ENCODE peak calls at places on chromosomes 16 and 17, in four cellular contexts. E, B, V and P are unnamed samples.

GRCh38 chr16:83744521-83744981 is 63.2 kb upstream of the HSBP1 start:
- DNase-seq in V (no peak), E (no peak), B (no peak), P (no peak)

GRCh38 chr17:80092959-80093358 is 8.4 kb upstream of the GAA start:
- DNase-seq in V (no peak), B (no peak), E (no peak), P (no peak)

GRCh38 chr17:28963841-28964240 is 12.5 kb upstream of the PHF12 start:
- DNase-seq in E (no peak), V (no peak), B (no peak), P (no peak)

GRCh38 chr16:6189216-6189615 is 1091.6 kb upstream of the EEF2KMT start:
- DNase-seq in B (no peak), V (no peak), E (no peak), P (no peak)

GRCh38 chr17:66952031-66952524 is 12.4 kb upstream of the CACNG4 start:
- DNase-seq in V (no peak), B (no peak), E (peak; percentile 92), P (no peak)

GRCh38 chr17:8326591-8327583 is 12.8 kb upstream of the ODF4 start:
- DNase-seq in V (no peak), E (no peak), B (no peak), P (no peak)

GRCh38 chr16:27431773-27432599 is 30.0 kb downstream of the IL21R start:
- DNase-seq in E (no peak), B (no peak), V (no peak), P (peak; percentile 53)

GRCh38 chr17:61532818-61533217 is 58.2 kb downstream of the NACA2 start:
- DNase-seq in E (no peak), V (no peak), B (no peak), P (no peak)

GRCh38 chr16:28475221-28475620 is 3.1 kb upstream of the NPIPB7 start:
- DNase-seq in E (no peak), V (no peak), B (no peak), P (no peak)

GRCh38 chr17:57707892-57708291 is 37.2 kb downstream of the CCDC182 start:
- DNase-seq in E (no peak), V (no peak), B (no peak), P (peak; percentile 91)

GRCh38 chr17:63369233-63369632 is 76.9 kb downstream of the CYB561 start:
- DNase-seq in E (no peak), B (no peak), V (no peak), P (no peak)

GRCh38 chr16:71867934-71868333 is 16.0 kb downstream of the ZNF821 start:
- DNase-seq in V (no peak), E (no peak), B (no peak), P (no peak)

GRCh38 chr16:83967838-83968482 is at the start of gene NECAB2:
- DNase-seq in V (peak; percentile 4), B (no peak), E (no peak), P (no peak)

GRCh38 chr16:71628810-71629209 is 2.8 kb downstream of the MARVELD3 start:
- DNase-seq in B (no peak), V (no peak), E (no peak), P (no peak)

GRCh38 chr16:87562201-87562600 is 40.1 kb upstream of the JPH3 start:
- DNase-seq in E (no peak), B (no peak), V (no peak), P (no peak)

GRCh38 chr16:1531638-1531910 is 1.9 kb upstream of the TMEM204 start:
- DNase-seq in B (no peak), E (no peak), V (no peak), P (no peak)

GRCh38 chr16:26396511-26397235 is 670.1 kb upstream of the C16orf82 start:
- DNase-seq in B (no peak), E (no peak), V (no peak), P (no peak)

GRCh38 chr17:67617304-67617899 is 100.3 kb upstream of the NOL11 start:
- DNase-seq in V (no peak), E (no peak), B (no peak), P (no peak)

DNA sequence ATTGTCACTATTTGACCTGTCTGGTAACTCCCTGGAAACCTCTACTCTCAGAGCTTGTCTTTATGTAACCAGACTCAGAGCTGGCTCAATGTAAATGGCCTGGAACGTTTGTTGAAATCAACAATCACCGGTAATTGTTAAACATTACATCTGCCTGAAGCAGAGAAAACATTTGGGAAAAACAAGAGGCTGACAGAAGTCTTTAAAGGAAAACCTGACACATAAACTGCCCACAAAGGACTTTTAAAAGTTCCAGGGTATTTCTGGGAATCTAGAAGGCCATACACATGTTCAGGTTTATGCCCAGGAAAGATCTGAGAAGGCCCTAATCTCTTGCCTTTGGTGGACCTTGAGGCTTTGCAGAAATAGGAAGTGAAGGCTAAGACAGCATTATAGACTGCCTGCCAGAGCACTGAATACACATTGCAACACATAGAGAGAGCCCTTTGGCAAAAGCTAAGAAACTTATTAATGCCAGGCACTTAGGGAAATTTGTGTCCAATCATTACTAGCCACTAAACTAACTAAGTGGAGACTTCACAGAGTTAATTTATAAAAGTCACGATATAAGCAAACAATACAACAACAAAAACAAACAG is 70.5 kb downstream of the MMD start:
- DNase-seq in E (no peak), V (peak; percentile 9), B (no peak), P (no peak)
- H3K4me1 ChIP-seq in E (peaks cover 4% of the 10 kb centered on the region), V (no peaks in the 10 kb centered on the region), B (no peaks in the 10 kb centered on the region), P (no peaks in the 10 kb centered on the region)

GRCh38 chr16:85227924-85228462 is 115.7 kb upstream of the CIBAR2 start:
- DNase-seq in E (no peak), V (no peak), B (no peak), P (no peak)
- TF ChIP-seq CTCF in E (no peak), V (no peak), B (no peak), P (no peak)

GRCh38 chr17:78122221-78122990 is 6.1 kb downstream of the TMC6 start:
- DNase-seq in B (no peak), V (no peak), E (no peak), P (no peak)

GRCh38 chr17:78118801-78119241 is 9.7 kb downstream of the TMC6 start:
- DNase-seq in E (no peak), B (no peak), V (no peak), P (no peak)

GRCh38 chr17:78121801-78122220 is 6.7 kb downstream of the TMC6 start:
- DNase-seq in V (no peak), B (no peak), E (no peak), P (no peak)

GRCh38 chr17:78120971-78121800 is 7.4 kb downstream of the TMC6 start:
- DNase-seq in B (no peak), V (peak; percentile 53), E (no peak), P (no peak)

GRCh38 chr17:78120537-78120936 is 8.0 kb downstream of the TMC6 start:
- DNase-seq in V (no peak), B (no peak), E (no peak), P (no peak)
- H3K4me1 ChIP-seq in V (peaks cover 38% of the 10 kb centered on the region), B (peaks cover 84% of the 10 kb centered on the region), E (no peaks in the 10 kb centered on the region), P (peaks cover 20% of the 10 kb centered on the region)

DNA sequence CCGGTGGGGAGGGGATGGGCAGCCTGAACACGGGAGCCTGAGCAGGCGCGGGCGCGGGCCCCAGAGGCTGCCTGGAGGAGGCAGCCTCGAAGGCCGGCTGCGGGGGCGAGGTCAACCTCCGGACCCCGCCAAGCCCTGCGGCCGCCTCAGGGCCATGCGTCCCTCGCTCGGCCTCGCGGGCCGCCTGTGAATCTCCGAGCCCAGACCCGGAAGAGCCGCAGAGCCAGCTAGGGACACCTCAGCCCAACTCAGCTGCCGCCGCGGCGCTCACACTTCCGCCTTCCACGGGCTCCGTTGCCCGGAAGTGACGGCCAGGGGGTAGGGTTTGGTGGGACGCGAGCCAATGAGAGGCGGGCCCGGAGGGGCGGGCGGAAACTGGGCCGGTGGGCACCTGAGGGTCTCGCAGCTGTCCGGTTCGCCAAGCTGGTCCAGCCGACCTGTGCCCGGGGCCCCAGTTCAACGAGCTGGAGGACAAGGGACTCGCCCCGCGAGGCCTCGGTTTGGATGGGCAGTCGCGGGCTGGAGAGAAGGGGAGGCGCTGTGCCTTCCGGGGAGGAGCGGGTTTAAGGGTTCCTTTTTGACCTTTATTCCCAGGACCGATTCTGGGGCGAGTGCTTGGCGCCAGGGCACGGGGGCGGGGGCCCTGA is at the start of gene SLC38A10:
- DNase-seq in V (peak; percentile 95), E (peak; percentile 87), B (peak; percentile 78), P (peak; percentile 97)
- TF ChIP-seq CTCF in V (peak; percentile 37), E (no peak), B (no peak), P (no peak)

GRCh38 chr16:89098767-89099430 is 5.2 kb downstream of the ACSF3 start:
- DNase-seq in B (no peak), E (no peak), V (no peak), P (no peak)
- H3K4me1 ChIP-seq in B (peaks cover 73% of the 10 kb centered on the region), E (peaks cover 10% of the 10 kb centered on the region), V (peaks cover 53% of the 10 kb centered on the region), P (peaks cover 32% of the 10 kb centered on the region)

DNA sequence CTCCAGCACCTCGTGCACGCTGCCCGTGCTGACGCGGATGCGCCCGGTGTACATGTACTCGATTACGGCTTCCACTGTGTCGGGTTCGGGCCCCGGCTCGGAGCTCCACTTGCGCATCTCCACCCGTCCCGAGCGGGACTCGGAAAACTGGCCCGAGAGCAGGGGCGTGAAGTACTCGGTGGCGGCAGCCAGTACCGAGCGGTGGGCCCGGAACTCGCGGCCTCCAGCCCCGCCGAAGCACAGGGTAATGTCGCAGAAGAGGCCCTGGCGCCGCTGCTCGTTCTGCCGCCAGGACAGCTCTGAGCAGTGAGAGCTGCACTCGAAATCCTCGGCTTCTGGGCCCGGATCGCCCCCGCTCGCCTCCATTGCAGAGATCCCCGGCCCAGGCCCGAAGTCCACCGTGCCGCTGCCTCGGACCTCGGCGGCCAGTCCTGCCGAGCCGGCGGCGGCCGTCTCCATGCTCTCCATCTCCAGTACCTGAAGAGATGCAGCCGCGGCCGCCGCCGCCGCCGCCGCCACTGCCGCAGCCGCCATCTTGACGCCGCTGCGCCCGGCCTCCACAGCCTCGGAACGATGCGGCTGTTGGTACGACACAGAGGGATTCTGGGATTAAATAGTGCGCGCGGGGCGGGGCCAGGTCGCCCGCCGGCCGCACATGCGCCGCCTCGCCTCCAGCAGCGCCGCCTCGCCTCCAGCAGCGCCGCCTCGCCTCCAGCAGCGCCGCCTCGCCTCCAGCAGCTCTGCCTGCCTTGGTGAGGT is at the start of gene KLHL11:
- DNase-seq in E (peak; percentile 93), B (peak; percentile 72), V (peak; percentile 92), P (peak; percentile 93)
- TF ChIP-seq CTCF in E (no peak), B (no peak), V (no peak), P (no peak)

GRCh38 chr16:55189179-55189578 is 134.8 kb upstream of the IRX6 start:
- DNase-seq in E (no peak), V (no peak), B (no peak), P (no peak)

GRCh38 chr16:55179858-55180585 is 144.0 kb upstream of the IRX6 start:
- DNase-seq in E (no peak), V (no peak), B (no peak), P (no peak)

GRCh38 chr16:55189975-55190636 is 133.9 kb upstream of the IRX6 start:
- DNase-seq in B (no peak), V (no peak), E (no peak), P (no peak)

GRCh38 chr16:55184052-55184451 is 140.0 kb upstream of the IRX6 start:
- DNase-seq in B (no peak), E (no peak), V (no peak), P (no peak)

DNA sequence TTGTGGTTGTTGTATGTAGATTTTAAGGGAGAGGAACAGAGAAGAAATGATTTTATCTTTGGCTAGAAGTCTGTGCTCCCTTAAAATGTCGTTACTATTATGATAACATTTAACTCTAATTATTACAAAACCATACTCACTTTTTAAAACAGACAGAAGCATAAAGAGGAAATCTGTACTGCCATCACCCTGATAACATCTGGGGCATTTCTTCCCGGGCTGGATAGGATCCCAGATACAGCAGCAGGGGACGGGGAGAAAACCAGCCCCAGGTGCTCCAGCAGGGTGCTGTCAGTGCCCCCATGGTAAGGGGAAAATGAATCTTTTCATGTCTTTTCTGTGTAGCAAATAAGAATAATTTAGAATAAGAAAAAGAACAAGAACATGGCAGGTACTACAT is 139.4 kb upstream of the IRX6 start:
- DNase-seq in B (no peak), E (no peak), V (no peak), P (no peak)
- H3K4me1 ChIP-seq in B (no peaks in the 10 kb centered on the region), E (no peaks in the 10 kb centered on the region), V (no peaks in the 10 kb centered on the region), P (no peaks in the 10 kb centered on the region)